ENCODE peak calls at places on chromosome 22, in nine cellular contexts. X, C, L, E, A, S, I, R and T are unnamed samples.
A peak's percentile ranks its signal among the peaks of the same experiment; 100 is the strongest.

GRCh38 chr22:49966041-49966715 is 5.6 kb downstream of the PIM3 start:
- DNase-seq in X (peak; percentile 68), C (no peak), S (no peak), L (no peak), R (no peak), E (no peak), A (no peak), I (peak; percentile 45), T (no peak)

GRCh38 chr22:23500508-23501208 is 79.4 kb downstream of the IGLL1 start:
- DNase-seq in A (no peak), X (peak; percentile 44), E (no peak), C (no peak), S (no peak), R (no peak), L (no peak), I (no peak), T (no peak)

GRCh38 chr22:47299211-47299878 is 536.9 kb downstream of the TBC1D22A start:
- DNase-seq in X (no peak), I (no peak), R (no peak), S (no peak), A (no peak), C (no peak), E (no peak), L (no peak), T (no peak)

GRCh38 chr22:50308597-50308935 is 1.1 kb upstream of the PLXNB2 start:
- DNase-seq in S (no peak), E (peak; percentile 48), R (no peak), X (peak; percentile 92), L (no peak), I (peak; percentile 40), C (no peak), A (no peak), T (no peak)

GRCh38 chr22:47067331-47067890 is 305.0 kb downstream of the TBC1D22A start:
- DNase-seq in S (no peak), C (no peak), I (no peak), E (no peak), R (no peak), A (no peak), X (no peak), L (no peak), T (no peak)

GRCh38 chr22:28283025-28283654 is 364.1 kb upstream of the PITPNB start:
- DNase-seq in R (no peak), X (no peak), S (no peak), E (no peak), A (no peak), C (peak; percentile 20), L (no peak), I (no peak), T (no peak)

GRCh38 chr22:43862882-43863202 is 529 bp upstream of the SULT4A1 start:
- DNase-seq in R (no peak), I (no peak), L (no peak), C (no peak), S (no peak), E (no peak), A (no peak), X (no peak), T (no peak)

GRCh38 chr22:29030618-29031235 is 30.9 kb downstream of the C22orf31 start:
- DNase-seq in E (peak; percentile 73), A (no peak), X (peak; percentile 89), I (no peak), L (peak; percentile 59), C (peak; percentile 36), S (no peak), R (no peak), T (no peak)

GRCh38 chr22:49261616-49262015 is 566.1 kb downstream of the BRD1 start:
- DNase-seq in E (no peak), R (no peak), X (peak; percentile 43), S (no peak), C (no peak), I (no peak), L (peak; percentile 14), A (no peak), T (no peak)

GRCh38 chr22:42676059-42676607 is 26.9 kb upstream of the CYB5R3 start:
- DNase-seq in C (no peak), S (no peak), E (no peak), I (no peak), X (no peak), L (no peak), A (no peak), R (no peak), T (no peak)

GRCh38 chr22:49404576-49405199 is 423.0 kb downstream of the BRD1 start:
- DNase-seq in R (no peak), C (no peak), A (no peak), I (no peak), L (no peak), X (no peak), S (no peak), E (no peak), T (no peak)

GRCh38 chr22:39724390-39724789 is 153.8 kb downstream of the CACNA1I start:
- DNase-seq in I (no peak), X (no peak), S (no peak), A (no peak), R (no peak), C (no peak), E (no peak), L (no peak), T (no peak)

GRCh38 chr22:45612451-45612901 is 59.2 kb upstream of the ATXN10 start:
- DNase-seq in E (peak; percentile 62), C (peak; percentile 35), R (no peak), A (peak; percentile 6), L (no peak), I (peak; percentile 58), X (peak; percentile 65), S (peak; percentile 20), T (peak; percentile 50)

GRCh38 chr22:37777122-37777687 is 30.5 kb upstream of the GCAT start:
- DNase-seq in R (no peak), I (no peak), A (no peak), S (no peak), L (no peak), E (no peak), C (peak; percentile 42), X (peak; percentile 75), T (no peak)

GRCh38 chr22:43090130-43090789 is 1.1 kb upstream of the TTLL1 start:
- DNase-seq in R (no peak), E (peak; percentile 75), L (no peak), I (peak; percentile 59), C (peak; percentile 71), A (no peak), S (peak; percentile 36), X (no peak), T (peak; percentile 31)

GRCh38 chr22:36898690-36899089 is 14.7 kb upstream of the CSF2RB start:
- DNase-seq in R (no peak), A (no peak), L (no peak), S (no peak), I (no peak), C (no peak), E (no peak), X (no peak), T (no peak)

GRCh38 chr22:24972369-24972768 is 19.9 kb downstream of the KIAA1671 start:
- DNase-seq in X (no peak), R (no peak), L (no peak), C (no peak), I (no peak), S (no peak), E (no peak), A (no peak), T (no peak)